ENCODE peak calls at places on chromosome 6, in five cellular contexts. J is IMR-90, O is heart left ventricle, F is keratinocyte, U is Caco-2. X is an unnamed sample.

GRCh38 chr6:142925575-142926110 is 19.3 kb downstream of the HIVEP2 start:
- DNase-seq in J (peak; percentile 89), O (no peak), F (no peak), U (no peak), X (no peak)

GRCh38 chr6:113526553-113526952 is 330.6 kb upstream of the MARCKS start:
- DNase-seq in J (no peak), O (no peak), F (peak; percentile 7), U (no peak), X (no peak)

GRCh38 chr6:48032156-48032555 is 78.8 kb downstream of the PTCHD4 start:
- DNase-seq in J (peak; percentile 81), O (no peak), F (peak; percentile 19), U (no peak), X (no peak)

GRCh38 chr6:33455051-33455450 is 675 bp downstream of the ZBTB9 start:
- DNase-seq in J (no peak), O (no peak), F (no peak), U (no peak), X (no peak)

GRCh38 chr6:73382462-73383113 is 12.0 kb upstream of the DDX43 start:
- DNase-seq in J (peak; percentile 10), O (no peak), F (no peak), U (no peak), X (no peak)

GRCh38 chr6:159023893-159024292 is 20.9 kb downstream of the TAGAP start:
- DNase-seq in J (no peak), O (no peak), F (no peak), U (no peak), X (no peak)

GRCh38 chr6:154356118-154356517 is 485 bp downstream of the IPCEF1 start:
- DNase-seq in J (no peak), O (no peak), F (no peak), U (no peak), X (no peak)

GRCh38 chr6:475341-475740 is 83.8 kb downstream of the IRF4 start:
- DNase-seq in J (no peak), O (no peak), F (no peak), U (no peak), X (no peak)

GRCh38 chr6:40431706-40432105 is 155.5 kb downstream of the LRFN2 start:
- DNase-seq in J (no peak), O (no peak), F (no peak), U (no peak), X (no peak)

GRCh38 chr6:138430361-138431145 is 26.5 kb downstream of the HEBP2 start:
- DNase-seq in J (no peak), O (peak; percentile 71), F (no peak), U (no peak), X (peak; percentile 63)

GRCh38 chr6:109303149-109303548 is 79.1 kb downstream of the CD164 start:
- DNase-seq in J (no peak), O (no peak), F (no peak), U (no peak), X (no peak)

DNA sequence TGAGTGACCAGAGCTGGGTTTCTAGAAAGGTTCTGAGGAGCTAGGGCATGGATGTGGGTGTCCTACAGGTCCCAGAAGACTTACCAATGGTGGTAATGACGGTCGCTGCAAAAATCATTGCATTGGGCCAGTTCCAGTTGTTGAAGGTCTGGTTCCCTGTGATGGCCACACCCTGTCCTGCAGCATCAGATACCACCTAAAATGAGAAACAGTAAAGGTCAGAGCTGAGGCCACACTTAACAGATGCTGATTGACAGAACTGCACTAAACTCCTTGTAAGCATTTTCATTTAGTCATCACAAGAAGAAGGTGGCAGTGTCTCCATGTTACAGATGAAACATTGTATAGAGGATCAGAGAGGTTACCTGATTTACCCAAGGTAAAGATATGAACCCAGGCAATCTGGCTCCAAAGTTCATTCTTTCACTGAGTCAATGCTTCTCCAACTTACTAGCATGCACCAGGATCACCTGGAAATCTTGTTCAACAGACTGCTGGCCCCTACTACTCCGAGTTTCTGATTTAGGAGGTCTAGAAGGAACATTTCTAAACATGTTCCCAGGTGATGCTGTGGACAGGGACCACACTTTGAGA is 33.4 kb downstream of the KCNK5 start:
- DNase-seq in J (no peak), O (no peak), F (no peak), U (no peak), X (no peak)
- H3K4me1 ChIP-seq in J (no peaks in the 10 kb centered on the region), O (no peaks in the 10 kb centered on the region), F (no peaks in the 10 kb centered on the region), U (peaks cover 42% of the 10 kb centered on the region), X (no peaks in the 10 kb centered on the region)

DNA sequence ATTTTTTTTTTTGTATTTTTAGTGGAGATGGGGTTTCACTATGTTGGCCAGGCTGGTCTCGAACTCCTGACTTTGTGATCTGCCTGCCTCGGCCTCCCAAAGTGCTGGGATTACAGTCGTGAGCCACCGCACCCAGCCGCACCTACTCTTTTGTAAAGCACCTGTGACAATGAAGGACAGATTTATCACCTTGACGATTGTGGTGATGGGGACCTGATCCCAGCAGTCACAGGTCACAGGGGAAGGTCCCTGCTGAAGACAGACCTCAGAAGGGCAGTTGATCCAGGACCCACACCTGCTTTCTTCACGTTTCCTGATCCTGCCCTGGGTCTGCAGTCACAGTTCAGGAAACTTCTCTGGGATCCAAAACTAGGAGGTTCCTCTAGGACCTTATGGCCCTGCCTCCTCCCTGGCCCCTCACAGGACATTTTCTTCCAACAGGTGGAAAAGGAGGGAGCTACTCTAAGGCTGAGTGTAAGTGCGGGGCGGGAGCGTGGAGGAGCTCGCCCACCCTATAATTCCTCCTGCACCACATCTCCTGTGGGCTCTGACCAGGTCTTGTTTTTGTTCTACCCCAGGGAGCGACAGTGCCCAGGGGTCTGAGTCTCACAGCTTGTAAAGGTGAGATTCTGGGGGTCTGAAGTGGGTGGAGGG is 2.8 kb downstream of the HLA-E start:
- DNase-seq in J (no peak), O (no peak), F (no peak), U (no peak), X (no peak)
- H3K4me1 ChIP-seq in J (peaks cover 15% of the 10 kb centered on the region), O (peaks cover 4% of the 10 kb centered on the region), F (peaks cover 23% of the 10 kb centered on the region), U (no peaks in the 10 kb centered on the region), X (peaks cover 23% of the 10 kb centered on the region)

DNA sequence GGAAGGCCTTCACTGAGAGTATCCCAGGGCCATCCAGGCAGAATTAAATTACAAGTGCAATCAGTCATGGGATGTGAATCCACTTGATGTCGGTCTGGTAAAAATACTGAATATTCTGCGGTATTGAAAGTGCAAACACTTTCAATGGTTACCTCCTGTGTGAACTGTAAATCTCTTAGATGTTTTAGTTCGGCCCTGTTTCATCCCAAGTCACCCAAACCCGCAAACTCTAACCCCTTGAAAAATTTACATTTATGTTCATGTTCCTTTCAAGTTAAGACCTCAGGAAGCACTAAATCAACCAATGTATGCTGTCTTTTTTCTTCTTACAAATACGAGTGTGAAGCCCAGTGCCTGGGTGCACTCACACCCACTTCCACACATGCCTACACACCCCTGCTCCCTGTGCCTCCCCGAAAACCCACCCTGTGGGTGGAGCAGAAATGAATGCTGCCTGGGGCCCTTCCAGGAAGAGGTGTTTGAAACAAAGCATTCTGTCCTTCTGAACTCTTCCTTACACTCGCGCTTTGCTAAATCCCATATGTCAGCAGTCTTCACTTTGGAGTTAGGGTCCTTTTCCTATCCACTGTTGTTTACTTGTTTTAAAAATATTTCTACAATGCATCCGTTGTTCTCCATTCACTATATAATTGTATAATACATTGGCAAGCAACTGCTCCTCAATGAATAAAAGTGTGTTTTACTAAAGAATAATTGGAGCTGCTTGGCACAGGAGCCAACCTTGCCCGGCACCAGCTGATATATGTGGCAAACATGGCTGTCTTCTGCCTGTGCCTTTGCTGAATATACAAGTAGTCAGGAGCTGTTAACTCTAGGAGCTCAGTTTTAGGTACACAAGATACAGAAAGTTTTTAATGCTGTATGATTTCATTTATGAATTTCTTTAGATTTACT is 62.7 kb downstream of the FYN start:
- DNase-seq in J (no peak), O (no peak), F (no peak), U (no peak), X (no peak)
- H3K4me1 ChIP-seq in J (peaks cover 15% of the 10 kb centered on the region), O (no peaks in the 10 kb centered on the region), F (peaks cover 31% of the 10 kb centered on the region), U (no peaks in the 10 kb centered on the region), X (peaks cover 61% of the 10 kb centered on the region)

GRCh38 chr6:106381223-106381622 is 20.7 kb downstream of the CRYBG1 start:
- DNase-seq in J (no peak), O (no peak), F (no peak), U (no peak), X (no peak)
- H3K4me1 ChIP-seq in J (no peaks in the 10 kb centered on the region), O (no peaks in the 10 kb centered on the region), F (peaks cover 79% of the 10 kb centered on the region), U (no peaks in the 10 kb centered on the region), X (no peaks in the 10 kb centered on the region)

DNA sequence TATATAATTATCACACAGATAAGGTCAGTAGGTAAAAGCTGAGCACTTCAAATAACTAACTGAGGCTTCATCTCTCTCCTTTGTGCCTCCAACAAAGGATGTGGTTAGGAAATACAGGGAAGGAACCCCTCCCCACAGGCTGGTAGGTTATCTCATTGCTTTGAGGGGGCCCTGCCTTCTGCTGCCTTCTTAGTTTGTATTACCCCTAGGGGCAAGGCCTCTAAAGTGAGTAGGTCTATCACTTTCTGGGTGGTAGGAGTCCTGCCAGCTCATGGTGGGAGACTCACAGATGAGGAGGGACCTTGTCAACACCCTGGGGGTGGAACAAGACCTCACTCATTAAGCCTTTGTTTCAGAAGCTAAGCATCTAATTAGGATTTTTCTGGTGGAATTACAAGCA is 34.6 kb downstream of the EDN1 start:
- DNase-seq in J (no peak), O (no peak), F (no peak), U (peak; percentile 29), X (no peak)
- H3K4me1 ChIP-seq in J (no peaks in the 10 kb centered on the region), O (no peaks in the 10 kb centered on the region), F (peaks cover 45% of the 10 kb centered on the region), U (peaks cover 34% of the 10 kb centered on the region), X (no peaks in the 10 kb centered on the region)